ENCODE peak calls at places on chromosomes 2 and 18, in eight cellular contexts. K, M, N, Z, L, I, S and Q are unnamed samples.

GRCh38 chr2:32559136-32559535 is 68.7 kb upstream of the TTC27 start:
- DNase-seq in S (no peak), I (peak), N (peak), M (peak), L (no peak), K (peak), Z (peak), Q (no peak)

GRCh38 chr18:48689548-48689947 is 150.7 kb downstream of the CTIF start:
- DNase-seq in S (no peak), N (no peak), L (no peak), K (no peak), I (no peak), Z (no peak), M (no peak), Q (no peak)

GRCh38 chr2:227482638-227483340 is 10.8 kb downstream of the AGFG1 start:
- DNase-seq in I (no peak), K (no peak), N (no peak), L (no peak), Z (no peak), M (peak), S (no peak), Q (no peak)

GRCh38 chr2:7878786-7879515 is 802.9 kb upstream of the ID2 start:
- DNase-seq in Z (no peak), K (no peak), I (peak), M (no peak), N (no peak), S (no peak), L (no peak), Q (no peak)

GRCh38 chr18:23226930-23227728 is 91.8 kb downstream of the CABLES1 start:
- DNase-seq in K (peak), N (peak), L (no peak), Z (peak), I (no peak), M (peak), S (peak), Q (peak)

GRCh38 chr18:43283299-43283698 is 6.0 kb upstream of the SYT4 start:
- DNase-seq in M (no peak), N (no peak), I (no peak), L (no peak), K (no peak), S (no peak), Z (no peak), Q (no peak)

GRCh38 chr2:85158559-85159273 is 25.5 kb downstream of the TCF7L1 start:
- DNase-seq in K (no peak), Z (no peak), S (no peak), L (no peak), I (no peak), M (no peak), N (no peak), Q (no peak)

GRCh38 chr2:240255811-240256703 is 115.6 kb upstream of the OTOS start:
- DNase-seq in M (peak), N (no peak), K (peak), Z (no peak), L (no peak), I (peak), S (peak), Q (no peak)

GRCh38 chr2:8544786-8545631 is 136.8 kb upstream of the ID2 start:
- DNase-seq in M (peak), S (no peak), Z (peak), K (no peak), N (peak), L (peak), I (no peak), Q (peak)

GRCh38 chr2:129253461-129253812 is 726.0 kb upstream of the RAB6C start:
- DNase-seq in M (no peak), I (peak), N (no peak), L (no peak), S (no peak), K (peak), Z (no peak), Q (no peak)

GRCh38 chr2:225270053-225270452 is 129.5 kb upstream of the NYAP2 start:
- DNase-seq in K (no peak), L (no peak), M (no peak), S (no peak), I (no peak), N (no peak), Z (no peak), Q (no peak)

GRCh38 chr2:150883521-150883895 is 378.2 kb downstream of the RBM43 start:
- DNase-seq in S (no peak), I (no peak), N (no peak), K (no peak), M (no peak), L (no peak), Z (no peak), Q (no peak)

GRCh38 chr2:132448771-132449170 is 32.2 kb downstream of the GPR39 start:
- DNase-seq in L (no peak), S (peak), N (no peak), I (peak), M (peak), Z (no peak), K (peak), Q (peak)

GRCh38 chr2:64135421-64135820 is 8.8 kb downstream of the PELI1 start:
- DNase-seq in K (no peak), N (no peak), S (no peak), M (no peak), I (no peak), Z (no peak), L (no peak), Q (no peak)

GRCh38 chr18:45449761-45450227 is 165.5 kb upstream of the SLC14A2 start:
- DNase-seq in K (no peak), M (peak), N (peak), S (no peak), I (no peak), Z (peak), L (no peak), Q (peak)

GRCh38 chr2:190618030-190618429 is 30.9 kb upstream of the NAB1 start:
- DNase-seq in L (no peak), I (no peak), S (no peak), Z (no peak), N (no peak), M (no peak), K (no peak), Q (no peak)

GRCh38 chr2:173159794-173160463 is 84.3 kb downstream of the MAP3K20 start:
- DNase-seq in N (peak), Z (peak), L (peak), I (peak), K (peak), S (peak), M (peak), Q (peak)

GRCh38 chr2:174594451-174594850 is 3.2 kb downstream of the WIPF1 start:
- DNase-seq in K (no peak), N (no peak), Z (no peak), I (no peak), S (no peak), M (no peak), L (no peak), Q (no peak)

GRCh38 chr18:25737710-25738251 is 352.6 kb downstream of the SS18 start:
- DNase-seq in K (peak), N (no peak), L (no peak), Z (no peak), I (no peak), M (peak), S (no peak), Q (peak)

DNA sequence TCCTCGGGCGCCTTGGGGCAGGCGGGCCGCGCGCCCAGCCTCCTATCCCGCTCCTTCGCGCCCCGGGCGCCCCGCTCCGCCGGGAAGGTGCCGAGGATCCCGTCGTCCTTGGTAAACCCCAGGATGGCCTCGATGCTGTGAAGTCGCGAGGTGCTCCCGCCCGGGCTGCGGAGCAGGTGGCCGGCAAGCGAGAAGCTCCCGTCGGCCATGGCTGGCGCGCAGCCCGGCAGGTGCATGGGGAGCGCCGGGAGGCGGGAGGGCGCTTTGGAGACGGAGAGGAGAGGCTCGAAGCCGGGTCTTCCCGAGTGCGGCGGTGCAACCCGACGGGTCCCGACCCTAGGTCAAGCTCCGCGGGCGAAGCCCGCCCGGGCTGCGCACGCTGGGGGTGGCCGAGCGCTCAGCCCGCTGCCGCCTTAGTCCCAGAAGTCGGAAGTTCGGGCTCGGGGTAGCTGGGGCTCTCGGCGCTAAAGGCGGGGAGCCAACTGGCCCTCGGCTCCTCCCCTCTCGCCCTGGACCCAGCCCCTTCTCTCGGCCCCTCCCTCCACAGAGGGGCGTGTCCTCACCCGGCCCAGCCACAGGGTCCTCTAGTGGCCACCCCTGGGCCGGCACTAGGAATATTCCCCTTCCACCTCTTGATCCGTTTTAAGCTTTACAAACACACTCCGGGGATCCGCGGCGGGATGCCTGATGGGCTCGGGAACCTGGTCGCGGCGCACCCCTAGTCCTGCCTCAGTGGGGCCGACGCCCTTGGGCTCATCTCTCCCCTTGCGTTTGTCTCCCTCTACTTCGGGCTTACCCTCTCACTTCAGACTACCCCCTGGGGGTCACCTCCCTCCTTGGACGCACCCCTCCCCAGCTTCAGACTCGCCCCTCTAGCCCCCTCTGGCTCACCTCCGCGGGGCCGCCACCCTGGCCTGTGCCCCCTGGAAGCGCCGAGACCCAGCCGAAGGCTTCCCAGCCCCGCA is at the start of gene RAX:
- DNase-seq in N (no peak), M (no peak), S (no peak), I (peak), Z (no peak), K (no peak), L (no peak), Q (no peak)
- TF ChIP-seq CTCF in N (no peak), M (no peak), S (peak), I (peak), Z (no peak), K (no peak), L (no peak), Q (peak)

GRCh38 chr18:35732652-35733051 is 151.1 kb downstream of the GALNT1 start:
- DNase-seq in S (no peak), K (peak), N (no peak), M (peak), L (no peak), I (no peak), Z (peak), Q (peak)

GRCh38 chr18:35729971-35730668 is 148.6 kb downstream of the GALNT1 start:
- DNase-seq in L (no peak), S (no peak), M (no peak), N (no peak), I (no peak), Z (no peak), K (no peak), Q (no peak)

GRCh38 chr18:35732134-35732533 is 150.6 kb downstream of the GALNT1 start:
- DNase-seq in I (no peak), L (no peak), S (no peak), Z (no peak), M (no peak), N (no peak), K (no peak), Q (no peak)

GRCh38 chr18:35728676-35729075 is 147.1 kb downstream of the GALNT1 start:
- DNase-seq in M (peak), N (no peak), L (no peak), I (no peak), S (no peak), Z (no peak), K (no peak), Q (no peak)

DNA sequence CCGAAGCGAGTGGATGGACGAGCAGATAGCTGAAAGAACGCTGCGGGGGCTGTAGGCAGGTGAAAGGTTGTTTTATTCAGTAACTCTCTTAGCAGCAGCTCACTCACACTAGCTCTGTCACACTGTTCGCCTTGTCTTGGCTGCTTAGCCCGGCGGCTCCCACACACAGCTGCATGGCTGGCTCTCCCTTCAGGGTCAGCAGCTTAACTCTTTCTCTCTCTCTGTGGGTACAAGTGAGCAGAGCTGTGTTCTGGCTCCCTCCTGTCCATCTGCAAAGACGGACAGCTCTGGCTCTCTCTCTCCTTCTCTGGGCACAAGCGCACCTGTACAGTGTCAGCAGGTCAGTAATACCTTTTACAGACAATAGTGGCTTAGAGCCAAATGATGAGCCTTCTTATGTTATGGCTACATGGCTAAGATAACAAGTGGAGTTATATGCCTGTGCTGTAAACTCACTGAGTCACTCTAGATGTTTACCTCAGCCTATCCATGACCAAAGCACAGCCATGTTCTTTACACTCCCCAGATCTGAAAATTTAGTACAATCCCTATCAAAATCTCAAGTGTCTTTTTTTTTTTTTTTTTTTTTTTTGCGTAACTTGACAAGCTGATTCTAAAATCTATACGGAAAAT is 149.3 kb downstream of the GALNT1 start:
- DNase-seq in I (no peak), N (no peak), Z (peak), S (no peak), K (no peak), L (no peak), M (no peak), Q (no peak)
- H3K4me3 ChIP-seq in I (no peak), N (no peak), Z (no peak), S (no peak), K (no peak), L (no peak), M (no peak), Q (no peak)

DNA sequence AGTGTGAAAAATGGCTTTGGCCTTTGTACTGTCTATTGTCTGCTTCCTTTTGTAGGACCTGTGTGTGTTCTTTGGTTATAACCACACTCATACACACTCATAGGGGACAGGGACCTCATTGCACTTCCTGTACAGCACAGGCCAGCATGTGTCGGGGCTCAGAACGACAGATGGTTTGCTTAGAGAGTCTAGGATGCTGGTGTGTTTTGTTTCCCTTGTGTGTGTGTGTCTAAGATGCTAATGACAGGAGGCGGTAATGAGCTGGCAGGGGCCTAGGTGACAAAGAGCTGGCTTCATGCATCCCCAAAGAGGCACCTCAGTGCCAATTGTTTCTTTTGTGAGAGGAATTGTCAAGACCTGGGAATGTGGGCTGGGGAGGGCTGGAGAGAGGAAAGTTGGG is 66.6 kb downstream of the CELF4 start:
- DNase-seq in L (no peak), M (no peak), S (no peak), I (no peak), N (no peak), Z (no peak), K (no peak), Q (no peak)
- TF ChIP-seq CTCF in L (no peak), M (no peak), S (no peak), I (no peak), N (no peak), Z (no peak), K (no peak), Q (no peak)

GRCh38 chr2:231605607-231606091 is 13.0 kb downstream of the TEX44 start:
- DNase-seq in I (no peak), N (peak), Z (peak), L (peak), S (no peak), M (no peak), K (no peak), Q (no peak)
- H3K4me3 ChIP-seq in I (no peak), N (no peak), Z (peak), L (no peak), S (no peak), M (no peak), K (no peak), Q (no peak)

DNA sequence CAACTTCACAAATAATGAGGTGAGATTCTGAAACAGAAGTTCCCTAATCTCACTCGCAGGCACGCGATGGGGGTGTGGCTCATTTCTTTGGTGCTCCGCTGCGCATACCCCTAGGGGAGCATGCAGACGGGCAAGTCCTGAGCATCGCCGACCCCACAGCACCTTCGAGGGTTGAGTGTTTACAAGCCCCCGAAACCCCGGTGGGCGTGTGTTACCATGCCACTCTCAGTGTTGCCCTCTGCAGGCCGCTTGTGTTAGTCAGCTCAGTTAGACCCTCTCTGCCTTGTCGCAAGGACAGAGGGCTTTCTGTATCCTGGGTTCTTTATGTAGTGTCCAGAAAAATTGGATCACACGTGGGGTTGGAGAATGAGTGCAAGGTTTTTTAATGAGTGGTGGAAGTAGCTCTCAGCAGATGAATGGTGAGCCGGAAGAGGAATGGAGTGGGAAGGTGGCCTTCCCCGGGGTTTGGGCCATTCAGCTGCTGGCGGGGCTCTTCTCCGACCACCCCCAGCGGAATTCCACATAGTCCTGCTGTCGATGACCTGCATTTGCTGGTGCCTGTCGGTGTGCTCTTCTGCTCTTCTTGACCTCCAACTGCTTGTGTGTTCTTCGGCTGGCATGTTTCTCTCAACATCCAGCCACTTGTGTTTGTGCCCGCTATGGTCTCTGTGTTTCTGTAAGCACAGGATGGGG is 191.3 kb downstream of the RPRM start:
- DNase-seq in L (no peak), I (peak), M (no peak), N (no peak), Z (no peak), S (no peak), K (peak), Q (no peak)
- TF ChIP-seq CTCF in L (no peak), I (peak), M (no peak), N (no peak), Z (no peak), S (no peak), K (peak), Q (peak)